ENCODE peak calls at places on chromosome 14, in eight cellular contexts. Z is right lobe of liver, X is A549, A is OCI-LY7, W is pancreas, N is fibroblast of lung, Q is psoas muscle, O is tibial nerve. T is an unnamed sample.

GRCh38 chr14:80364816-80365215 is 153.5 kb upstream of the DIO2 start:
- DNase-seq in Z (no peak), X (peak; percentile 26), A (no peak), W (no peak), N (no peak), Q (no peak), O (no peak), T (no peak)

GRCh38 chr14:66509874-66510273 is 1.9 kb downstream of the GPHN start:
- DNase-seq in Z (no peak), X (no peak), A (no peak), W (no peak), N (no peak), Q (no peak), O (no peak), T (no peak)

GRCh38 chr14:45377201-45377600 is 124.2 kb upstream of the MIS18BP1 start:
- DNase-seq in Z (no peak), X (no peak), A (no peak), W (no peak), N (peak; percentile 1), Q (no peak), O (no peak), T (no peak)

GRCh38 chr14:99271288-99271941 is 582 bp downstream of the BCL11B start:
- DNase-seq in Z (no peak), X (no peak), A (no peak), W (no peak), N (no peak), Q (no peak), O (no peak), T (no peak)

GRCh38 chr14:102194856-102195255 is 55.2 kb downstream of the WDR20 start:
- DNase-seq in Z (no peak), X (no peak), A (no peak), W (no peak), N (no peak), Q (no peak), O (no peak), T (no peak)

GRCh38 chr14:64645220-64645891 is 58.9 kb upstream of the PLEKHG3 start:
- DNase-seq in Z (no peak), X (peak; percentile 94), A (no peak), W (no peak), N (peak; percentile 98), Q (no peak), O (no peak), T (no peak)

GRCh38 chr14:57884175-57884574 is 18.3 kb upstream of the SLC35F4 start:
- DNase-seq in Z (no peak), X (no peak), A (no peak), W (no peak), N (no peak), Q (no peak), O (no peak), T (no peak)

GRCh38 chr14:58341152-58341748 is 42.9 kb downstream of the ARID4A start:
- DNase-seq in Z (no peak), X (no peak), A (no peak), W (no peak), N (no peak), Q (no peak), O (no peak), T (no peak)

GRCh38 chr14:68781161-68782021 is 11.5 kb downstream of the ZFP36L1 start:
- DNase-seq in Z (peak; percentile 47), X (no peak), A (peak; percentile 39), W (peak; percentile 51), N (no peak), Q (peak; percentile 54), O (no peak), T (no peak)

GRCh38 chr14:31990959-31991541 is 86.1 kb upstream of the ARHGAP5 start:
- DNase-seq in Z (no peak), X (no peak), A (no peak), W (no peak), N (peak; percentile 83), Q (no peak), O (no peak), T (no peak)

GRCh38 chr14:61861320-61861865 is 99.2 kb downstream of the SNAPC1 start:
- DNase-seq in Z (no peak), X (no peak), A (no peak), W (no peak), N (no peak), Q (no peak), O (no peak), T (no peak)

GRCh38 chr14:76664790-76665189 is 96.5 kb upstream of the VASH1 start:
- DNase-seq in Z (no peak), X (no peak), A (no peak), W (no peak), N (no peak), Q (no peak), O (no peak), T (no peak)

GRCh38 chr14:64137657-64138290 is 156.4 kb downstream of the ESR2 start:
- DNase-seq in Z (no peak), X (peak; percentile 17), A (peak; percentile 11), W (peak; percentile 40), N (no peak), Q (no peak), O (no peak), T (no peak)

GRCh38 chr14:54606178-54606577 is 39.2 kb downstream of the SAMD4A start:
- DNase-seq in Z (no peak), X (no peak), A (no peak), W (no peak), N (peak; percentile 62), Q (peak; percentile 59), O (no peak), T (peak; percentile 51)

GRCh38 chr14:70735043-70735442 is 74.3 kb downstream of the MAP3K9 start:
- DNase-seq in Z (no peak), X (no peak), A (no peak), W (no peak), N (no peak), Q (no peak), O (no peak), T (no peak)

GRCh38 chr14:76589246-76589645 is 172.0 kb upstream of the VASH1 start:
- DNase-seq in Z (no peak), X (peak; percentile 9), A (no peak), W (no peak), N (no peak), Q (no peak), O (no peak), T (no peak)

GRCh38 chr14:100878271-100879146 is 25.0 kb downstream of the RTL1 start:
- DNase-seq in Z (no peak), X (no peak), A (no peak), W (no peak), N (no peak), Q (peak; percentile 39), O (no peak), T (peak; percentile 30)

GRCh38 chr14:72595152-72595551 is 298.7 kb downstream of the DPF3 start:
- DNase-seq in Z (no peak), X (no peak), A (no peak), W (no peak), N (no peak), Q (no peak), O (no peak), T (no peak)

GRCh38 chr14:96139879-96140278 is 64.8 kb upstream of the BDKRB2 start:
- DNase-seq in Z (no peak), X (no peak), A (no peak), W (no peak), N (peak; percentile 52), Q (no peak), O (no peak), T (no peak)

GRCh38 chr14:70018713-70019201 is 139.5 kb downstream of the SMOC1 start:
- DNase-seq in Z (peak; percentile 63), X (no peak), A (no peak), W (no peak), N (peak; percentile 16), Q (no peak), O (peak; percentile 18), T (no peak)

GRCh38 chr14:61678966-61679365 is 16.3 kb upstream of the HIF1A start:
- DNase-seq in Z (no peak), X (no peak), A (no peak), W (no peak), N (peak; percentile 86), Q (no peak), O (no peak), T (no peak)

GRCh38 chr14:89303452-89304435 is 113.3 kb downstream of the FOXN3 start:
- DNase-seq in Z (no peak), X (no peak), A (peak; percentile 94), W (no peak), N (peak; percentile 89), Q (peak; percentile 62), O (peak; percentile 25), T (peak; percentile 65)

GRCh38 chr14:75514673-75515630 is 7.3 kb upstream of the BATF start:
- DNase-seq in Z (no peak), X (no peak), A (peak; percentile 24), W (no peak), N (peak; percentile 9), Q (no peak), O (no peak), T (peak; percentile 64)
- TF ChIP-seq CTCF in Z (peak; percentile 22), X (no peak), A (peak; percentile 63), W (no peak), N (no peak), Q (no peak), O (no peak), T (no peak)

DNA sequence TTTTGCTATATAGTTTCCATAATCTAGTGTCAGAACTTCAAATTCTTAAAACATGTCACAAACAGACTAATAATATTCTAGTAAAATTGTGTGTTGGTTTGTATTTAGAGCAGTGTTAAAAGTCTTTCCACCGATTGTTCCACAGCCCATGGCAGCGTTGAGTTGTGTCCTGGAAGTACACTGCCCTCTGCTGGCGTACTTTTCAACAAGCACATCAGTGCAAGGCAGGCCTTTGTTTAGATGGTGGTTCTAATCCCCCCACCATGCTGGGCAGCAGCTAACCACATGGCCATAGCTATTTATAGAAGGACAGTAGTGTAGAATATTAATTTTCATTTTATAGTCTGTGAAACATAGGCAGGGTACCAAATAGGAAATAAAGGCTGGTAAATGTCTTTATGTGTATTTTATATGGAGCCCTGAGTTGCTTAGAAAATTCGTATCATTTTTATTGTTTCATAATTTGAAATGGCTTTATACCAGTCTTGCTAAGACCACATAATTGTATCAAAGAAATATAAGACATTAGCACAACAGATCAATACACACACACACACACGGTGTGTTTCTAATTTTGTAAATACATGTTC is 235.4 kb downstream of the SEC23A start:
- DNase-seq in Z (peak; percentile 75), X (peak; percentile 81), A (peak; percentile 76), W (peak; percentile 73), N (peak; percentile 70), Q (peak; percentile 53), O (peak; percentile 65), T (peak; percentile 63)
- H3K4me1 ChIP-seq in Z (peaks cover 15% of the 10 kb centered on the region), X (no peaks in the 10 kb centered on the region), A (no peaks in the 10 kb centered on the region), W (peaks cover 13% of the 10 kb centered on the region), N (no peaks in the 10 kb centered on the region), Q (peaks cover 13% of the 10 kb centered on the region), O (no peaks in the 10 kb centered on the region), T (peaks cover 21% of the 10 kb centered on the region)

DNA sequence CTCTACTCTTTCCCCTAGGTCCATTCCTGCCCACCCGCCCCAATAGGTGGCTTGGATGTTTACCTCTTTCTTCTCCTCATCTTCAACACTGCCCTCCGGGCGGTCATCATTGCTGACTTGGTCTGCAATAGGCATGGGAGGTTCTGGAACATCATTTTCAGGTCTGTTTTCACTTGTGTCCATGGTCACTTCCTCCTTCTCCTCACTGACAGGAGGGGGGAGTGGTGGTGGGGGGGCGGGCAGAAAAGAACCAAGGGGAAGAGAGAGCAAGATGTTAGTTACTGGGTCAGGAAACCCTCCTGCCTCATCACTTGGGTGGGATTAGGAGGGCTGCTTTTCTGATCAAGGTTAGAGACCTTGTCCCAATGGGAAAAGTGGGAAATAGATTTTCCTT is 12.1 kb upstream of the CDH24 start:
- DNase-seq in Z (no peak), X (no peak), A (no peak), W (no peak), N (no peak), Q (no peak), O (no peak), T (no peak)
- H3K4me3 ChIP-seq in Z (no peak overlapping the region), X (no peak overlapping the region), A (no peak overlapping the region), W (no peak overlapping the region), N (no peak overlapping the region), Q (no peak overlapping the region), O (no peak overlapping the region), T (no peak overlapping the region)

GRCh38 chr14:59422069-59422881 is 42.9 kb downstream of the GPR135 start:
- DNase-seq in Z (no peak), X (no peak), A (peak; percentile 64), W (no peak), N (no peak), Q (no peak), O (no peak), T (no peak)
- TF ChIP-seq CTCF in Z (peak; percentile 25), X (peak; percentile 33), A (peak; percentile 79), W (no peak), N (peak; percentile 23), Q (no peak), O (no peak), T (peak; percentile 16)